ENCODE peak calls at places on chromosome X, in five cellular contexts. One of them, this sample, is unnamed.

GRCh38 chrX:69178592-69178991 is 13.3 kb upstream of the PJA1 start:
- DNase-seq in GM12878: no peak
- DNase-seq in mammary epithelial cell: no peak
- DNase-seq in GM23338: no peak
- DNase-seq in PC-3: no peak
- DNase-seq in this sample: no peak

GRCh38 chrX:24643116-24643515 is 4.0 kb downstream of the PCYT1B start:
- DNase-seq in GM12878: no peak
- DNase-seq in mammary epithelial cell: peak; percentile 35
- DNase-seq in GM23338: no peak
- DNase-seq in PC-3: peak; percentile 61
- DNase-seq in this sample: no peak

GRCh38 chrX:154399527-154400368 is 1.6 kb downstream of the RPL10 start:
- DNase-seq in GM12878: no peak
- DNase-seq in mammary epithelial cell: no peak
- DNase-seq in GM23338: no peak
- DNase-seq in PC-3: no peak
- DNase-seq in this sample: no peak

GRCh38 chrX:140507982-140508305 is 3.1 kb upstream of the SOX3 start:
- DNase-seq in GM12878: no peak
- DNase-seq in mammary epithelial cell: no peak
- DNase-seq in GM23338: peak; percentile 90
- DNase-seq in PC-3: peak; percentile 68
- DNase-seq in this sample: no peak

GRCh38 chrX:86946569-86946968 is 571.0 kb upstream of the KLHL4 start:
- DNase-seq in GM12878: peak; percentile 1
- DNase-seq in mammary epithelial cell: peak; percentile 13
- DNase-seq in GM23338: peak; percentile 58
- DNase-seq in PC-3: peak; percentile 43
- DNase-seq in this sample: no peak

GRCh38 chrX:107374116-107374515 is 75.3 kb upstream of the FRMPD3 start:
- DNase-seq in GM12878: no peak
- DNase-seq in mammary epithelial cell: no peak
- DNase-seq in GM23338: peak; percentile 65
- DNase-seq in PC-3: no peak
- DNase-seq in this sample: no peak

GRCh38 chrX:13864264-13864663 is 47.4 kb upstream of the GPM6B start:
- DNase-seq in GM12878: no peak
- DNase-seq in mammary epithelial cell: peak; percentile 25
- DNase-seq in GM23338: no peak
- DNase-seq in PC-3: no peak
- DNase-seq in this sample: peak; percentile 40

GRCh38 chrX:9747644-9748043 is 18.0 kb downstream of the GPR143 start:
- DNase-seq in GM12878: no peak
- DNase-seq in mammary epithelial cell: no peak
- DNase-seq in GM23338: no peak
- DNase-seq in PC-3: no peak
- DNase-seq in this sample: no peak

GRCh38 chrX:107448625-107449468 is 605 bp upstream of the FRMPD3 start:
- DNase-seq in GM12878: no peak
- DNase-seq in mammary epithelial cell: no peak
- DNase-seq in GM23338: peak; percentile 59
- DNase-seq in PC-3: peak; percentile 25
- DNase-seq in this sample: peak; percentile 14

GRCh38 chrX:154750301-154751120 is at the start of gene GAB3:
- DNase-seq in GM12878: no peak
- DNase-seq in mammary epithelial cell: no peak
- DNase-seq in GM23338: peak; percentile 55
- DNase-seq in PC-3: peak; percentile 28
- DNase-seq in this sample: no peak

GRCh38 chrX:70755850-70756249 is 152.7 kb downstream of the TEX11 start:
- DNase-seq in GM12878: no peak
- DNase-seq in mammary epithelial cell: no peak
- DNase-seq in GM23338: peak; percentile 62
- DNase-seq in PC-3: no peak
- DNase-seq in this sample: no peak

GRCh38 chrX:97117572-97117971 is 233.9 kb downstream of the RPA4 start:
- DNase-seq in GM12878: no peak
- DNase-seq in mammary epithelial cell: no peak
- DNase-seq in GM23338: no peak
- DNase-seq in PC-3: no peak
- DNase-seq in this sample: no peak

GRCh38 chrX:2848806-2849420 is 20.2 kb downstream of the GYG2 start:
- DNase-seq in GM12878: no peak
- DNase-seq in mammary epithelial cell: peak; percentile 5
- DNase-seq in GM23338: peak; percentile 11
- DNase-seq in PC-3: peak; percentile 19
- DNase-seq in this sample: peak; percentile 82

GRCh38 chrX:13420545-13421183 is 100.8 kb upstream of the ATXN3L start:
- DNase-seq in GM12878: no peak
- DNase-seq in mammary epithelial cell: peak; percentile 50
- DNase-seq in GM23338: no peak
- DNase-seq in PC-3: no peak
- DNase-seq in this sample: no peak

GRCh38 chrX:65697173-65697572 is 29.7 kb downstream of the MSN start:
- DNase-seq in GM12878: no peak
- DNase-seq in mammary epithelial cell: no peak
- DNase-seq in GM23338: no peak
- DNase-seq in PC-3: no peak
- DNase-seq in this sample: peak; percentile 17

GRCh38 chrX:3143043-3143799 is 102.0 kb downstream of the ARSF start:
- DNase-seq in GM12878: no peak
- DNase-seq in mammary epithelial cell: no peak
- DNase-seq in GM23338: no peak
- DNase-seq in PC-3: no peak
- DNase-seq in this sample: no peak

GRCh38 chrX:1213971-1214370 is 1.5 kb upstream of the CRLF2 start:
- DNase-seq in GM12878: no peak
- DNase-seq in mammary epithelial cell: no peak
- DNase-seq in GM23338: no peak
- DNase-seq in PC-3: no peak
- DNase-seq in this sample: no peak

DNA sequence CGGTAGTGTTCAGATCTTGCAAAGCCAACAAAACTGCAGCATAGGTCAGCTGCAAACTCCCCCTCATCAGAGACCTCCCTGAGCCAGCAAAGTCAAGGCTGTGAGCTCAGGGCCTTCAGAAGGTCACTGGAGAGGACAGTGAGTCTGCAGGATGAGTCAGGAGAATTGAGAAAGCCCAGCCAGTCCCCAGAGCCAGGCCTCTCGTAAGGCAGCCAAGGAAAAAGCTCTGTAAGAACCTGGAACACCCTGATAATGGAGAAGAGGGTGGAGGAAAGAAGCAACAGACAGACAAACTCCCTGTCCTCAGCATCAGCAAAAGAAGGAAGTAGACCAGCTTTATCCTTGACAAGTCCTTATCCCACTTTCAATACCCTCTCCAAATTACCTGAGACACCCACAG is 33.0 kb downstream of the GRIA3 start:
- DNase-seq in GM12878: no peak
- DNase-seq in mammary epithelial cell: no peak
- DNase-seq in GM23338: no peak
- DNase-seq in PC-3: no peak
- DNase-seq in this sample: peak; percentile 56
- H3K4me1 ChIP-seq in GM12878: no peaks in the 10 kb centered on the region
- H3K4me1 ChIP-seq in mammary epithelial cell: no peaks in the 10 kb centered on the region
- H3K4me1 ChIP-seq in GM23338: no peaks in the 10 kb centered on the region
- H3K4me1 ChIP-seq in PC-3: no peaks in the 10 kb centered on the region
- H3K4me1 ChIP-seq in this sample: no peaks in the 10 kb centered on the region

GRCh38 chrX:48521353-48522243 is at the start of gene EBP:
- DNase-seq in GM12878: peak; percentile 83
- DNase-seq in mammary epithelial cell: peak; percentile 94
- DNase-seq in GM23338: peak; percentile 92
- DNase-seq in PC-3: peak; percentile 97
- DNase-seq in this sample: peak; percentile 84
- H2AFZ ChIP-seq in GM12878: peak within 1 kb of the TSS; percentile 76
- H2AFZ ChIP-seq in mammary epithelial cell: peak within 1 kb of the TSS; percentile 54
- H2AFZ ChIP-seq in GM23338: no peak within 1 kb of the TSS
- H2AFZ ChIP-seq in PC-3: peak within 1 kb of the TSS; percentile 64
- H2AFZ ChIP-seq in this sample: peak within 1 kb of the TSS; percentile 88

DNA sequence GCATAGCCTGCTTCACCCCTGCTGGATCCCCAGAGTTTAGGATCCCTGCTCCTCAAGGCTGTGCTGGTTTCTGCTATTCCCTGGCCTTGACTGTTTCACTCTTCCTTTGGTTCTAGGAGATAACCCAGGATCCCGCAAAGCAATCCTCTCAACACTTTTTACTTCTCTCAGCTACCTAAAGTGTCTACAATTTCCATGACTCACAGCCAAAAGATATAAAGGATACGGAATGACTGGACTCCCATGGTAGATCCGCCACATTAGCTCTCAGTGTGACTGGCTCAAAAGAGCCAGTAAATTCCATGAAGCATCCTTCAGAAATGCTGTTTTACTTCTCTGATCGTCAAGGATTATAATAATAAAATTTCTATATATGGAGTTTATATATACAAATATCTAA is 66.3 kb upstream of the TMEM164 start:
- DNase-seq in GM12878: no peak
- DNase-seq in mammary epithelial cell: no peak
- DNase-seq in GM23338: no peak
- DNase-seq in PC-3: no peak
- DNase-seq in this sample: no peak
- H3K27ac ChIP-seq in GM12878: no peak overlapping the region
- H3K27ac ChIP-seq in mammary epithelial cell: no peak overlapping the region
- H3K27ac ChIP-seq in GM23338: no peak overlapping the region
- H3K27ac ChIP-seq in PC-3: no peak overlapping the region
- H3K27ac ChIP-seq in this sample: no peak overlapping the region

DNA sequence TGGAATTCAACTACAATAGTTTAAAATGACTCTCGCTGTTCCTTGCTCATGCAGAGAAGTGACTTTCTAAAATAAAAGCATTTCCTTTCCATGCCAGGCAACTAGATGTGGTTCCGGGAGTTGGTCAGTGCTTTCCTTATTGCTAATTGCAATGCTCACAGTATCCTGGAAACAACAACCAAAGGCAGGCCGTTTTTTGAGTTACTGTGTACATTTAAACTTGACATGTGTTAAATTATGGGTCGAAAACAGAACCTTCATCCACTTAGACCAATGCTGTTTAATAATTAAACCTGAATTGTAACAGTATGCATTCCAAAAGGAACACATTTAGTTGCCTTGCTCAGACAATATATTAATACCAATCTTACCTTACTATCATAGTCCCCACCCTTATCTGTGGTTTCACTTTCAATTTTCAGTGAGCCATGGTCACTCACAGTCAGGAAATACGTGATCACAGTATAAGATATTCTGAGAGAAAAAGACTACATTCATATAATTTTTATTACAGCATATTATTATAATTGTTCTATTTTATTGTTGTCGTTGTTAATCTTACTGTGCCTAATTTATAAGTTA is 102.6 kb downstream of the HS6ST2 start:
- DNase-seq in GM12878: no peak
- DNase-seq in mammary epithelial cell: no peak
- DNase-seq in GM23338: no peak
- DNase-seq in PC-3: no peak
- DNase-seq in this sample: no peak
- H3K4me1 ChIP-seq in GM12878: no peaks in the 10 kb centered on the region
- H3K4me1 ChIP-seq in mammary epithelial cell: no peaks in the 10 kb centered on the region
- H3K4me1 ChIP-seq in GM23338: no peaks in the 10 kb centered on the region
- H3K4me1 ChIP-seq in PC-3: peaks cover 24% of the 10 kb centered on the region
- H3K4me1 ChIP-seq in this sample: no peaks in the 10 kb centered on the region

DNA sequence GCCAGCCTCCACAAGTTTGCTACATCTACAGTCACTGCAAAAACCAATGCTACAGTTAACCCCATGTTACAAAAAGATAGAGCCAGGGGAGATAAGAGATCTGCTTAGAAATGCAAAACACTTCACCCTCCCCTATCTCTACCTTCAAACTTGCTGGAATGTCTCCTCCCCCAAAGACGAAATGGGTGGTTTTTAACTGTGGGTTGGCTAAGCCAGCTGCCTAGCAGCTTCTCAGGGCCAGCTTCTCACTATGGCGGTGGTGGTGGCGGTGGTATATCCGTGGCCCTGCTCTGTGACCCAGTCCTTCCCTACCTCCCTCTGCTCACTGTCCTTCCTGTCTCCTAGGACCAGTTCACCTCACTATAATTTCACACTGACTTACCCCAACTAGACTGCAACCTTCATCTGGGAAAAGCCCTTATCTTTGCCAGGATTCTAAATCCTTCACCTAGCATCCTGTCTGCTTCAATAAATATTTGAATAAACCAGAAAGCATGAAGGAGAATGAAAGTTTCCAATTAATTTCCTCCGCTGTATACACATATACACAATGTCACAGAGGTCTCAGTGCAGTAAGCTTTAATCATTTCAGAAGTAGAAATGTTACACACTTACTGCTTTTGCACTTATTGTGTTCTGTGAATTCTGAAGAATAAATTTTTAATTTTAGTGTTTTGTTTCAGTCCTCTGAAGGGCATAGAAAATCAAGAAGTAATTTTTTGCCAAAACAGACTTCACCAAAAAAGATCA is 46.3 kb downstream of the SH3KBP1 start:
- DNase-seq in GM12878: peak; percentile 64
- DNase-seq in mammary epithelial cell: no peak
- DNase-seq in GM23338: peak; percentile 71
- DNase-seq in PC-3: no peak
- DNase-seq in this sample: no peak
- H2AFZ ChIP-seq in GM12878: no peak overlapping the region
- H2AFZ ChIP-seq in mammary epithelial cell: no peak overlapping the region
- H2AFZ ChIP-seq in GM23338: no peak overlapping the region
- H2AFZ ChIP-seq in PC-3: no peak overlapping the region
- H2AFZ ChIP-seq in this sample: no peak overlapping the region

DNA sequence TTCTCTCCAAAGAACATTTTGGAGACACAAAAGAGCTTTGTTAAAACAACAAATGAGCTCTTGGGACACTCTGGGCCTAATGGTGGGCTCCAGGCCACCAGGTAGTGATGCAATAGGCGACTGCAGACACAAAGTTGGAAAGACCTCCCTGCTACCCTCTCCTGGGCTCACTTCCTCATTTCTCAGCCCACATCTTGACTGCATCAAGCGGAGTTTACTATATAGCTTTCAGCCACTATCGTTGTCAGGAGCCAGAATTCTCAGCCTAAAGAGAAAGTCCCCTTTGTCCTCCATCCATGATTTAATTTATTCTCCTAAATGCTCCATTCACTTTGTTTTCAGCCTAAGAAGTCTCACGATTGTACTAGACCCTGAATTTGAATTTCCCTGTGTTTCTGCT is 114.9 kb downstream of the EFHC2 start:
- DNase-seq in GM12878: no peak
- DNase-seq in mammary epithelial cell: no peak
- DNase-seq in GM23338: no peak
- DNase-seq in PC-3: no peak
- DNase-seq in this sample: no peak
- H3K27ac ChIP-seq in GM12878: no peak overlapping the region
- H3K27ac ChIP-seq in mammary epithelial cell: no peak overlapping the region
- H3K27ac ChIP-seq in GM23338: no peak overlapping the region
- H3K27ac ChIP-seq in PC-3: no peak overlapping the region
- H3K27ac ChIP-seq in this sample: no peak overlapping the region

GRCh38 chrX:45022144-45022543 is 149.2 kb downstream of the KDM6A start:
- DNase-seq in GM12878: no peak
- DNase-seq in mammary epithelial cell: no peak
- DNase-seq in GM23338: peak; percentile 31
- DNase-seq in PC-3: no peak
- DNase-seq in this sample: no peak
- H3K4me1 ChIP-seq in GM12878: no peaks in the 10 kb centered on the region
- H3K4me1 ChIP-seq in mammary epithelial cell: no peaks in the 10 kb centered on the region
- H3K4me1 ChIP-seq in GM23338: peaks cover 37% of the 10 kb centered on the region
- H3K4me1 ChIP-seq in PC-3: no peaks in the 10 kb centered on the region
- H3K4me1 ChIP-seq in this sample: no peaks in the 10 kb centered on the region

This sample was measured in fibroblast of lung.